ENCODE peak calls at places on chromosome 7, in seven cellular contexts. M, C, S, V, L, A and K are unnamed samples.

GRCh38 chr7:155412416-155413253 is 45.3 kb upstream of the EN2 start:
- DNase-seq in A (peak; percentile 70), L (peak; percentile 60), M (peak; percentile 94), C (peak; percentile 80), V (peak; percentile 23), S (peak; percentile 47), K (peak; percentile 12)

GRCh38 chr7:30708983-30709382 is 26.7 kb upstream of the CRHR2 start:
- DNase-seq in L (no peak), A (no peak), S (no peak), V (no peak), M (peak; percentile 74), C (no peak), K (no peak)

GRCh38 chr7:121446526-121446925 is 50.4 kb upstream of the FAM3C start:
- DNase-seq in S (no peak), V (no peak), C (no peak), M (no peak), A (no peak), L (no peak), K (no peak)

GRCh38 chr7:17617380-17617779 is 318.9 kb downstream of the AHR start:
- DNase-seq in L (no peak), V (no peak), M (no peak), C (no peak), A (no peak), S (no peak), K (no peak)

GRCh38 chr7:157469181-157470016 is 132.6 kb downstream of the DNAJB6 start:
- DNase-seq in A (no peak), M (no peak), C (no peak), L (no peak), S (no peak), V (no peak), K (no peak)

GRCh38 chr7:26376208-26376917 is 84.7 kb downstream of the SNX10 start:
- DNase-seq in A (peak; percentile 64), M (peak; percentile 47), S (no peak), L (peak; percentile 45), C (peak; percentile 74), V (peak; percentile 74), K (no peak)

GRCh38 chr7:424961-425793 is 94.5 kb downstream of the PDGFA start:
- DNase-seq in A (no peak), V (no peak), C (no peak), M (no peak), S (no peak), L (no peak), K (no peak)

GRCh38 chr7:128876586-128876977 is 13.9 kb downstream of the ATP6V1F start:
- DNase-seq in L (no peak), S (no peak), M (no peak), C (no peak), V (no peak), A (no peak), K (no peak)

GRCh38 chr7:106053109-106053508 is 59.0 kb downstream of the SYPL1 start:
- DNase-seq in A (no peak), C (no peak), S (no peak), V (no peak), M (no peak), L (no peak), K (no peak)

GRCh38 chr7:30556854-30557644 is 37.6 kb upstream of the GARS1 start:
- DNase-seq in A (no peak), C (no peak), M (no peak), V (no peak), L (no peak), S (no peak), K (peak; percentile 46)

GRCh38 chr7:157136372-157136771 is 2.4 kb upstream of the UBE3C start:
- DNase-seq in S (no peak), L (peak; percentile 81), A (no peak), V (peak; percentile 77), M (peak; percentile 45), C (no peak), K (peak; percentile 78)

GRCh38 chr7:100602889-100603696 is 930 bp downstream of the PCOLCE start:
- DNase-seq in M (no peak), C (no peak), A (no peak), S (no peak), L (no peak), V (no peak), K (no peak)

GRCh38 chr7:128259131-128260056 is 18.3 kb downstream of the LEP start:
- DNase-seq in M (no peak), A (no peak), S (peak; percentile 12), C (no peak), V (no peak), L (no peak), K (peak; percentile 61)

GRCh38 chr7:46282155-46282554 is 361.1 kb upstream of the IGFBP3 start:
- DNase-seq in V (peak; percentile 55), S (no peak), M (no peak), L (no peak), C (no peak), A (no peak), K (no peak)

GRCh38 chr7:45065031-45065995 is 23.5 kb downstream of the NACAD start:
- DNase-seq in L (no peak), S (no peak), M (no peak), V (no peak), A (no peak), C (no peak), K (no peak)

GRCh38 chr7:70631732-70632131 is 500.2 kb upstream of the GALNT17 start:
- DNase-seq in M (no peak), V (no peak), C (no peak), A (no peak), L (no peak), S (no peak), K (no peak)

GRCh38 chr7:23055582-23056178 is 41.8 kb upstream of the HYCC1 start:
- DNase-seq in L (peak; percentile 78), S (peak; percentile 64), V (peak; percentile 76), M (peak; percentile 55), A (no peak), C (no peak), K (peak; percentile 59)

GRCh38 chr7:46028246-46028645 is 107.2 kb upstream of the IGFBP3 start:
- DNase-seq in V (no peak), C (no peak), A (no peak), S (no peak), M (no peak), L (no peak), K (no peak)

GRCh38 chr7:120996333-120996982 is 7.9 kb downstream of the CPED1 start:
- DNase-seq in V (peak; percentile 85), S (no peak), A (peak; percentile 34), L (peak; percentile 93), C (no peak), M (no peak), K (peak; percentile 78)

GRCh38 chr7:143490719-143491306 is 13.1 kb downstream of the TAS2R41 start:
- DNase-seq in L (peak; percentile 72), C (no peak), A (peak; percentile 33), S (no peak), V (peak; percentile 58), M (peak; percentile 24), K (peak; percentile 29)